ENCODE peak calls at places on chromosomes 6 and 20, in seven cellular contexts. Z is AG04449, Q is tibial artery, M is left ventricle myocardium inferior, E is left lung, S is neural progenitor cell, O is uterus. X is an unnamed sample.

GRCh38 chr6:46211917-46212316 is 41.1 kb upstream of the ENPP5 start:
- DNase-seq in Z (no peak), Q (no peak), M (no peak), E (no peak), S (no peak), O (no peak), X (no peak)

GRCh38 chr20:49595811-49596545 is 28.0 kb upstream of the PTGIS start:
- DNase-seq in Z (no peak), Q (peak), M (no peak), E (no peak), S (no peak), O (peak), X (peak)

GRCh38 chr6:162249907-162250642 is 477.5 kb downstream of the PRKN start:
- DNase-seq in Z (no peak), Q (no peak), M (no peak), E (no peak), S (no peak), O (no peak), X (no peak)

GRCh38 chr20:63155266-63156165 is 60.4 kb downstream of the YTHDF1 start:
- DNase-seq in Z (no peak), Q (no peak), M (no peak), E (no peak), S (no peak), O (no peak), X (no peak)

GRCh38 chr20:62203378-62204030 is 16.6 kb downstream of the HRH3 start:
- DNase-seq in Z (no peak), Q (no peak), M (no peak), E (no peak), S (no peak), O (no peak), X (peak)

GRCh38 chr20:41174373-41174772 is 37.0 kb downstream of the PLCG1 start:
- DNase-seq in Z (no peak), Q (peak), M (no peak), E (no peak), S (no peak), O (peak), X (no peak)

GRCh38 chr20:25203891-25204320 is 8.4 kb downstream of the ENTPD6 start:
- DNase-seq in Z (no peak), Q (no peak), M (no peak), E (no peak), S (no peak), O (no peak), X (no peak)

GRCh38 chr20:56839222-56839621 is 210.1 kb downstream of the TFAP2C start:
- DNase-seq in Z (no peak), Q (no peak), M (no peak), E (no peak), S (no peak), O (no peak), X (no peak)

GRCh38 chr6:92339891-92340290 is 1079.5 kb downstream of the EPHA7 start:
- DNase-seq in Z (no peak), Q (no peak), M (no peak), E (no peak), S (no peak), O (no peak), X (no peak)

GRCh38 chr6:157235600-157236039 is 87.7 kb downstream of the TMEM242 start:
- DNase-seq in Z (no peak), Q (peak), M (peak), E (no peak), S (peak), O (peak), X (peak)

GRCh38 chr6:9977451-9977850 is 437.4 kb downstream of the TFAP2A start:
- DNase-seq in Z (no peak), Q (no peak), M (no peak), E (no peak), S (no peak), O (no peak), X (no peak)

GRCh38 chr20:46049190-46049589 is 20.2 kb downstream of the SLC12A5 start:
- DNase-seq in Z (no peak), Q (no peak), M (no peak), E (no peak), S (no peak), O (no peak), X (no peak)

GRCh38 chr6:157089851-157090250 is 233.5 kb downstream of the TMEM242 start:
- DNase-seq in Z (no peak), Q (no peak), M (no peak), E (no peak), S (peak), O (no peak), X (no peak)

GRCh38 chr20:37598611-37599342 is 71.1 kb upstream of the BLCAP start:
- DNase-seq in Z (no peak), Q (no peak), M (no peak), E (no peak), S (no peak), O (no peak), X (no peak)

GRCh38 chr20:25214416-25214770 is 18.9 kb downstream of the ENTPD6 start:
- DNase-seq in Z (no peak), Q (no peak), M (no peak), E (no peak), S (no peak), O (no peak), X (no peak)

GRCh38 chr20:8855315-8855714 is 213.6 kb upstream of the PLCB4 start:
- DNase-seq in Z (no peak), Q (no peak), M (peak), E (no peak), S (no peak), O (peak), X (peak)

GRCh38 chr20:13312300-13312699 is 91.2 kb downstream of the ISM1 start:
- DNase-seq in Z (no peak), Q (no peak), M (no peak), E (no peak), S (no peak), O (no peak), X (no peak)

GRCh38 chr6:149820506-149820905 is 43.7 kb downstream of the LRP11 start:
- DNase-seq in Z (no peak), Q (no peak), M (no peak), E (no peak), S (no peak), O (no peak), X (no peak)

GRCh38 chr6:116556065-116556464 is 2.5 kb downstream of the CALHM4 start:
- DNase-seq in Z (no peak), Q (no peak), M (no peak), E (no peak), S (no peak), O (no peak), X (peak)

GRCh38 chr20:62769346-62770071 is 26.8 kb upstream of the MRGBP start:
- DNase-seq in Z (no peak), Q (no peak), M (peak), E (no peak), S (no peak), O (no peak), X (no peak)

GRCh38 chr6:41411961-41412360 is 76.6 kb downstream of the NCR2 start:
- DNase-seq in Z (no peak), Q (no peak), M (no peak), E (no peak), S (no peak), O (no peak), X (no peak)

GRCh38 chr6:57173056-57173885 is 1.1 kb downstream of the BAG2 start:
- DNase-seq in Z (no peak), Q (no peak), M (no peak), E (no peak), S (peak), O (peak), X (peak)

GRCh38 chr20:32315399-32315798 is 37.9 kb downstream of the KIF3B start:
- DNase-seq in Z (no peak), Q (no peak), M (no peak), E (no peak), S (no peak), O (no peak), X (no peak)

GRCh38 chr6:109397020-109397419 is 14.8 kb upstream of the CD164 start:
- DNase-seq in Z (no peak), Q (no peak), M (no peak), E (no peak), S (no peak), O (no peak), X (peak)

GRCh38 chr20:60372822-60373221 is 414.6 kb downstream of the CDH26 start:
- DNase-seq in Z (no peak), Q (no peak), M (no peak), E (no peak), S (no peak), O (no peak), X (no peak)

GRCh38 chr6:134375199-134375598 is 57.3 kb upstream of the SGK1 start:
- DNase-seq in Z (no peak), Q (no peak), M (no peak), E (no peak), S (no peak), O (no peak), X (no peak)

GRCh38 chr6:31771992-31772358 is 5.2 kb downstream of the VWA7 start:
- DNase-seq in Z (no peak), Q (no peak), M (no peak), E (no peak), S (no peak), O (no peak), X (peak)

GRCh38 chr20:3199206-3199605 is 5.3 kb downstream of the DDRGK1 start:
- DNase-seq in Z (no peak), Q (no peak), M (no peak), E (no peak), S (no peak), O (no peak), X (no peak)

GRCh38 chr6:142907017-142907470 is 37.9 kb downstream of the HIVEP2 start:
- DNase-seq in Z (no peak), Q (no peak), M (no peak), E (no peak), S (no peak), O (no peak), X (no peak)

GRCh38 chr20:4297141-4297826 is 281.9 kb upstream of the RNF24 start:
- DNase-seq in Z (no peak), Q (peak), M (peak), E (peak), S (no peak), O (peak), X (no peak)

GRCh38 chr6:44439270-44440045 is 52.0 kb downstream of the CDC5L start:
- DNase-seq in Z (no peak), Q (no peak), M (no peak), E (no peak), S (no peak), O (no peak), X (peak)

DNA sequence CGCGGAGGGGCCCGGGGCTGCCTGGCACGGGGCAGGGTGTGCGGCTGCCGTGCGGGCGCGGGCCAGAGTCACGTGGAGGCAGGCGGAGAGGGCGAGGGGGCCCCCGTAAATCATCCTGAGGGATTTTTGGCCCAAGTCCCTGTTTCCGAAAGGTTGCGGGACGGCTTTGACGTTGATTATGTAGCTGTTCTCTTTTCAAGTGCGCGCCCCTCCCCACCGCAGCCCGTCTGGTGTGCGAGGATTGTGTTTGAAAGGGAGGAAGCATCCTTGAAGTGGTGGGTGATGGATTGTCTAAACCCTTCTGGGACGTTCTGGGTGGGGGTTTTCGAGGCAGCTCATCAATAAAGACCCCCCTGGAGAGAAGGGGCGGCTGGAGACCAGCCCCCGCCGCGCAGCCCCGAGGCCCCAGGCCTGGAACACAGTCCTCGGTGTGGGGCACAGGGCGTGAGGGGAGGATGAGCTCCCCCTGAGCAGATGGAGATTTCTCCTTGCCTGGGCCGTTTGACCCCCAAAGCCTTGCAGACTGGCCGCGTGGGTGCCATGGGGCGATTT is 7.0 kb upstream of the FOXF2 start:
- DNase-seq in Z (no peak), Q (no peak), M (no peak), E (no peak), S (no peak), O (no peak), X (no peak)
- H3K4me3 ChIP-seq in Z (no peak), Q (peak), M (peak), E (peak), S (peak), O (no peak), X (no peak)

DNA sequence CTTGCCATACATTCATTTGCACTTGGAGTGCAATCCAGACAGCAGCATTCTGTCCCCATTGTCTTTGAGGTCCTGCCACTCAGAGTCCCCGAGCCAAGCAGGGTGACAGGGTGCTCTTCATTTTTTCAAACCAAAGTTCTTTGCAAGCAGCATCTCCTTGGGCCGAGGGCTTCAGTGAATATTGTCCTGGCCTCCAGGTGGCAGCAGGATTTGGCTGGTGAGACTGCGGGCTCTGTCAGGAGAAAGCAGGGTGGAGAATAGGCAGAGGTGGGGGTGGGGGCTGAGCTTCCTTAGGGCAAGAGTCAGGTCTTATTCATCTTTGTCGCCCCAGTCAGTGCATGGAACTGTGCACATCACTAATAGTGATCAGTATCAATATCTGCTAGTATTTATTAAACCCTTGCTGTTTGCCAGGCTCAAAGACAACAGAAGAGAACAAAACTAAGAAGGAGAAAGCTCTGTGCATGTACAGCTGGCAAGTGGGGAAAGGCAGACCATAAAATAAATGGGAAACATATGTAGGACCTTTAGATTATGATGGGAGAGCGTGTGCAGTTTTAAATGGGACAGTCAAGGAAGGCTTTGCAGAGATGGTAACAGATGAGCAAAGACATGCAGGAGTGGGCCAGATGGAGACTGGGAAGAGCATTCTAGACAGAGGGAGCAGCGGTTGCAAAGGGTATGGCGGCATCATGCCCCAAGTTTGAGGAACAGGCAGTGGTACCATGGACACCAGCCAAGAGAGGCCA is 260.2 kb downstream of the NRN1 start:
- DNase-seq in Z (no peak), Q (no peak), M (no peak), E (no peak), S (peak), O (no peak), X (no peak)
- TF ChIP-seq CTCF in Z (peak), Q (no peak), M (peak), E (no peak), S (peak), O (no peak), X (no peak)

DNA sequence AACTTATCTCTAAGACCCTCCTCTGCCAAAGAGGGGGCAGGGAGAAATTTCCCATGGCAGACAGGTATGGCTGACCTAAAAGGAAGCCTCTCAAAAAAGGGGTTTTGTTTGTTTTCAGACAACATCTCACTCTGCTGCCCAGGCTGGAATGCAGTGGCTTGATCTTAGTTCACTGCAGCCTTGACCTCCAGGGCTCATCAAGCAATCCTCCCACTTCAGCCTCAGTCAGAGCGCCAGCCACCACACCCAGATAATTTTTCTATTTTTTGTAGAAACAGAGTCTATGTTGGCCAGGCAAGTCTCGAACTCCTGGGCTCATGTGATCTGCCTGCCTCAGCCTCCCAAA is 3.8 kb downstream of the EZR start:
- DNase-seq in Z (no peak), Q (no peak), M (no peak), E (no peak), S (no peak), O (no peak), X (no peak)
- H3K4me3 ChIP-seq in Z (peak), Q (no peak), M (peak), E (peak), S (no peak), O (no peak), X (no peak)

DNA sequence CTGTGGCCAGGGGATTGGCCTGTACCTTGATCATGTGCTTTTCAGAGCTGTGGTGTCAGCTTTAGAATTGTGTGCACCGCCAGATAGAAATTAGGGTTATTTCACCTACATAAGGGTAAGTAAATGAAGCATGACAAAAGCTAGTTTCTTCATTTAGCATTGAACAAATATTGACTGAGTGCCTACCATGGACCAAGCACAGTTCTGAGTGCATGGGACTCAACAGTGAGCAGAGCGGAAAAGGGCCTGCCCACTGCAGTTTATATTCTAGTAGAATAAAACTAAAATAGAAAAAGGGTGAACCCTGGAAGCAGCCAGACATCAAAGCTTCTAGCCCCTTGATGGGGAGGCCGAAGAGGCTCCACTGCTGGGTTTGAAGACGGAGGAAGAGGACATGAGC is 25.6 kb downstream of the ECT2L start:
- DNase-seq in Z (no peak), Q (no peak), M (no peak), E (no peak), S (no peak), O (no peak), X (no peak)
- TF ChIP-seq CTCF in Z (no peak), Q (no peak), M (no peak), E (no peak), S (no peak), O (no peak), X (no peak)

X was measured in fibroblast of pulmonary artery.